ENCODE peak calls at places on chromosome 5, in four cellular contexts. One of them, this sample, is unnamed.

GRCh38 chr5:128674837-128675446 is 136.9 kb upstream of the FBN2 start:
- DNase-seq in glutamatergic neuron: peak
- DNase-seq in heart left ventricle: peak
- DNase-seq in activated gamma-delta T cell treated with anti-CD3 and anti-CD28 coated beads, Interleukin-2, amount 50 U/mL, for 16 hours: no peak
- DNase-seq in this sample: no peak

GRCh38 chr5:175684931-175685330 is 27.1 kb downstream of the HRH2 start:
- DNase-seq in glutamatergic neuron: no peak
- DNase-seq in heart left ventricle: no peak
- DNase-seq in activated gamma-delta T cell treated with anti-CD3 and anti-CD28 coated beads, Interleukin-2, amount 50 U/mL, for 16 hours: no peak
- DNase-seq in this sample: no peak

GRCh38 chr5:78360674-78361225 is 333 bp downstream of the SCAMP1 start:
- DNase-seq in glutamatergic neuron: peak
- DNase-seq in heart left ventricle: peak
- DNase-seq in activated gamma-delta T cell treated with anti-CD3 and anti-CD28 coated beads, Interleukin-2, amount 50 U/mL, for 16 hours: peak
- DNase-seq in this sample: peak

GRCh38 chr5:60674251-60674650 is 25.7 kb downstream of the DEPDC1B start:
- DNase-seq in glutamatergic neuron: no peak
- DNase-seq in heart left ventricle: no peak
- DNase-seq in activated gamma-delta T cell treated with anti-CD3 and anti-CD28 coated beads, Interleukin-2, amount 50 U/mL, for 16 hours: no peak
- DNase-seq in this sample: no peak

GRCh38 chr5:143245929-143246561 is 157.4 kb downstream of the NR3C1 start:
- DNase-seq in glutamatergic neuron: no peak
- DNase-seq in heart left ventricle: no peak
- DNase-seq in activated gamma-delta T cell treated with anti-CD3 and anti-CD28 coated beads, Interleukin-2, amount 50 U/mL, for 16 hours: no peak
- DNase-seq in this sample: no peak

GRCh38 chr5:61087921-61088320 is 74.3 kb downstream of the SMIM15 start:
- DNase-seq in glutamatergic neuron: no peak
- DNase-seq in heart left ventricle: no peak
- DNase-seq in activated gamma-delta T cell treated with anti-CD3 and anti-CD28 coated beads, Interleukin-2, amount 50 U/mL, for 16 hours: no peak
- DNase-seq in this sample: no peak

GRCh38 chr5:53970510-53970909 is 339.9 kb downstream of the ARL15 start:
- DNase-seq in glutamatergic neuron: no peak
- DNase-seq in heart left ventricle: no peak
- DNase-seq in activated gamma-delta T cell treated with anti-CD3 and anti-CD28 coated beads, Interleukin-2, amount 50 U/mL, for 16 hours: no peak
- DNase-seq in this sample: no peak

GRCh38 chr5:31361906-31362900 is 168.7 kb downstream of the CDH6 start:
- DNase-seq in glutamatergic neuron: no peak
- DNase-seq in heart left ventricle: no peak
- DNase-seq in activated gamma-delta T cell treated with anti-CD3 and anti-CD28 coated beads, Interleukin-2, amount 50 U/mL, for 16 hours: no peak
- DNase-seq in this sample: no peak

GRCh38 chr5:38845555-38846378 is at the start of gene OSMR:
- DNase-seq in glutamatergic neuron: peak
- DNase-seq in heart left ventricle: peak
- DNase-seq in activated gamma-delta T cell treated with anti-CD3 and anti-CD28 coated beads, Interleukin-2, amount 50 U/mL, for 16 hours: no peak
- DNase-seq in this sample: no peak

GRCh38 chr5:64666058-64666457 is 24.2 kb upstream of the SHISAL2B start:
- DNase-seq in glutamatergic neuron: no peak
- DNase-seq in heart left ventricle: no peak
- DNase-seq in activated gamma-delta T cell treated with anti-CD3 and anti-CD28 coated beads, Interleukin-2, amount 50 U/mL, for 16 hours: no peak
- DNase-seq in this sample: no peak

GRCh38 chr5:16480821-16481538 is 15.4 kb upstream of the ZNF622 start:
- DNase-seq in glutamatergic neuron: no peak
- DNase-seq in heart left ventricle: no peak
- DNase-seq in activated gamma-delta T cell treated with anti-CD3 and anti-CD28 coated beads, Interleukin-2, amount 50 U/mL, for 16 hours: no peak
- DNase-seq in this sample: no peak

GRCh38 chr5:88555658-88556057 is 287.0 kb upstream of the TMEM161B start:
- DNase-seq in glutamatergic neuron: peak
- DNase-seq in heart left ventricle: no peak
- DNase-seq in activated gamma-delta T cell treated with anti-CD3 and anti-CD28 coated beads, Interleukin-2, amount 50 U/mL, for 16 hours: no peak
- DNase-seq in this sample: no peak

GRCh38 chr5:176737001-176737745 is 73.2 kb upstream of the UNC5A start:
- DNase-seq in glutamatergic neuron: no peak
- DNase-seq in heart left ventricle: no peak
- DNase-seq in activated gamma-delta T cell treated with anti-CD3 and anti-CD28 coated beads, Interleukin-2, amount 50 U/mL, for 16 hours: no peak
- DNase-seq in this sample: no peak